ENCODE peak calls at places on chromosomes 7 and 10, in four cellular contexts. E is lower lobe of right lung, Z is KG1, N is hippocampal formation. U is an unnamed sample.

GRCh38 chr10:82124713-82125112 is 249.7 kb downstream of the NRG3 start:
- DNase-seq in Z (no peak), N (no peak), E (no peak), U (no peak)

GRCh38 chr10:11397980-11398580 is 213.4 kb downstream of the USP6NL start:
- DNase-seq in E (no peak), N (peak; percentile 23), Z (no peak), U (no peak)

GRCh38 chr10:95273393-95274312 is 17.1 kb downstream of the PDLIM1 start:
- DNase-seq in Z (no peak), E (no peak), N (no peak), U (no peak)

GRCh38 chr10:118258285-118258684 is 83.8 kb downstream of the FAM204A start:
- DNase-seq in E (no peak), Z (no peak), N (no peak), U (no peak)

GRCh38 chr10:110312206-110312605 is 7.5 kb upstream of the SMNDC1 start:
- DNase-seq in E (no peak), Z (no peak), N (no peak), U (no peak)

GRCh38 chr7:66682350-66683093 is 53.8 kb downstream of the KCTD7 start:
- DNase-seq in E (peak; percentile 69), Z (no peak), N (no peak), U (no peak)

GRCh38 chr10:25974897-25975459 is 40.9 kb downstream of the MYO3A start:
- DNase-seq in Z (no peak), E (no peak), N (no peak), U (no peak)

GRCh38 chr7:30157217-30157616 is 22.4 kb downstream of the MTURN start:
- DNase-seq in E (no peak), Z (no peak), N (no peak), U (no peak)

GRCh38 chr10:43203491-43204393 is 63.1 kb downstream of the RASGEF1A start:
- DNase-seq in Z (no peak), E (peak; percentile 65), N (no peak), U (no peak)

GRCh38 chr7:101740981-101741725 is 76.3 kb upstream of the CUX1 start:
- DNase-seq in Z (no peak), E (no peak), N (no peak), U (no peak)

GRCh38 chr7:152120776-152121175 is 95.3 kb downstream of the GALNT11 start:
- DNase-seq in N (no peak), E (no peak), Z (no peak), U (no peak)

GRCh38 chr10:103276941-103277712 is at the start of gene INA:
- DNase-seq in N (no peak), Z (no peak), E (no peak), U (peak; percentile 14)

GRCh38 chr10:35271086-35271834 is 65.0 kb upstream of the CCNY start:
- DNase-seq in Z (no peak), E (no peak), N (no peak), U (no peak)

GRCh38 chr10:48449501-48450232 is 143.2 kb downstream of the MAPK8 start:
- DNase-seq in N (no peak), E (no peak), Z (no peak), U (no peak)

GRCh38 chr7:80588591-80588990 is 49.9 kb upstream of the CD36 start:
- DNase-seq in Z (no peak), N (no peak), E (no peak), U (no peak)

GRCh38 chr7:115094163-115094562 is 172.3 kb downstream of the MDFIC start:
- DNase-seq in E (no peak), N (no peak), Z (no peak), U (no peak)

GRCh38 chr10:1241973-1242935 is 186.1 kb downstream of the WDR37 start:
- DNase-seq in Z (no peak), E (no peak), N (no peak), U (no peak)

GRCh38 chr7:28921822-28922221 is 36.3 kb downstream of the TRIL start:
- DNase-seq in E (no peak), Z (peak; percentile 34), N (peak; percentile 82), U (no peak)

GRCh38 chr7:78143661-78144060 is 345.1 kb downstream of the PHTF2 start:
- DNase-seq in N (no peak), Z (no peak), E (no peak), U (no peak)

GRCh38 chr10:76350583-76350982 is 919.2 kb downstream of the LRMDA start:
- DNase-seq in E (no peak), Z (no peak), N (no peak), U (no peak)

U was measured in caudate nucleus.